ENCODE peak calls at places on chromosomes 16 and 17, in four cellular contexts. F, W, V and P are unnamed samples.

GRCh38 chr16:84518804-84519341 is 14.4 kb upstream of the MEAK7 start:
- DNase-seq in F (no peak), W (no peak), V (no peak), P (no peak)

GRCh38 chr17:81722184-81723120 is 10.4 kb downstream of the SLC25A10 start:
- DNase-seq in F (peak; percentile 79), W (no peak), V (peak; percentile 45), P (no peak)

GRCh38 chr17:21194688-21195087 is 19.3 kb downstream of the TMEM11 start:
- DNase-seq in F (no peak), W (peak; percentile 43), V (peak; percentile 42), P (no peak)

GRCh38 chr17:69300222-69300621 is 26.7 kb downstream of the ABCA5 start:
- DNase-seq in V (peak; percentile 4), W (no peak), F (no peak), P (no peak)

GRCh38 chr16:85631802-85632393 is 18.8 kb downstream of the GSE1 start:
- DNase-seq in V (no peak), W (no peak), F (no peak), P (no peak)

GRCh38 chr17:17048106-17048505 is 5.8 kb downstream of the MPRIP start:
- DNase-seq in V (no peak), F (no peak), W (no peak), P (no peak)

GRCh38 chr16:69894675-69895074 is 56.5 kb upstream of the CLEC18A start:
- DNase-seq in W (no peak), V (no peak), F (no peak), P (no peak)

GRCh38 chr17:81681672-81682071 is 1.9 kb downstream of the ARL16 start:
- DNase-seq in V (peak; percentile 12), F (no peak), W (no peak), P (no peak)

GRCh38 chr17:77403854-77404253 is 263.1 kb downstream of the SEC14L1 start:
- DNase-seq in F (no peak), V (no peak), W (no peak), P (no peak)

GRCh38 chr17:6507535-6507934 is 48.8 kb downstream of the PITPNM3 start:
- DNase-seq in V (peak; percentile 98), F (peak; percentile 88), W (peak; percentile 85), P (peak; percentile 83)

GRCh38 chr16:49528564-49529150 is 155.1 kb downstream of the C16orf78 start:
- DNase-seq in F (no peak), V (peak; percentile 22), W (no peak), P (no peak)

GRCh38 chr16:49019081-49019633 is 262.5 kb downstream of the CBLN1 start:
- DNase-seq in V (no peak), W (peak; percentile 27), F (no peak), P (peak; percentile 71)

GRCh38 chr16:8634991-8635736 is 13.7 kb downstream of the METTL22 start:
- DNase-seq in F (no peak), W (peak; percentile 28), V (peak; percentile 58), P (peak; percentile 13)

GRCh38 chr16:50523710-50524109 is 24.5 kb upstream of the NKD1 start:
- DNase-seq in V (no peak), W (no peak), F (no peak), P (no peak)

GRCh38 chr16:48235556-48236136 is 8.5 kb upstream of the LONP2 start:
- DNase-seq in W (peak; percentile 29), V (no peak), F (no peak), P (no peak)

GRCh38 chr17:78484300-78485159 is 92.7 kb downstream of the DNAH17 start:
- DNase-seq in W (no peak), F (no peak), V (peak; percentile 50), P (no peak)

GRCh38 chr17:20095366-20096080 is 86.4 kb downstream of the SPECC1 start:
- DNase-seq in V (peak; percentile 57), F (no peak), W (peak; percentile 13), P (peak; percentile 38)

GRCh38 chr16:85503642-85504224 is 109.4 kb upstream of the GSE1 start:
- DNase-seq in V (no peak), W (no peak), F (no peak), P (no peak)

DNA sequence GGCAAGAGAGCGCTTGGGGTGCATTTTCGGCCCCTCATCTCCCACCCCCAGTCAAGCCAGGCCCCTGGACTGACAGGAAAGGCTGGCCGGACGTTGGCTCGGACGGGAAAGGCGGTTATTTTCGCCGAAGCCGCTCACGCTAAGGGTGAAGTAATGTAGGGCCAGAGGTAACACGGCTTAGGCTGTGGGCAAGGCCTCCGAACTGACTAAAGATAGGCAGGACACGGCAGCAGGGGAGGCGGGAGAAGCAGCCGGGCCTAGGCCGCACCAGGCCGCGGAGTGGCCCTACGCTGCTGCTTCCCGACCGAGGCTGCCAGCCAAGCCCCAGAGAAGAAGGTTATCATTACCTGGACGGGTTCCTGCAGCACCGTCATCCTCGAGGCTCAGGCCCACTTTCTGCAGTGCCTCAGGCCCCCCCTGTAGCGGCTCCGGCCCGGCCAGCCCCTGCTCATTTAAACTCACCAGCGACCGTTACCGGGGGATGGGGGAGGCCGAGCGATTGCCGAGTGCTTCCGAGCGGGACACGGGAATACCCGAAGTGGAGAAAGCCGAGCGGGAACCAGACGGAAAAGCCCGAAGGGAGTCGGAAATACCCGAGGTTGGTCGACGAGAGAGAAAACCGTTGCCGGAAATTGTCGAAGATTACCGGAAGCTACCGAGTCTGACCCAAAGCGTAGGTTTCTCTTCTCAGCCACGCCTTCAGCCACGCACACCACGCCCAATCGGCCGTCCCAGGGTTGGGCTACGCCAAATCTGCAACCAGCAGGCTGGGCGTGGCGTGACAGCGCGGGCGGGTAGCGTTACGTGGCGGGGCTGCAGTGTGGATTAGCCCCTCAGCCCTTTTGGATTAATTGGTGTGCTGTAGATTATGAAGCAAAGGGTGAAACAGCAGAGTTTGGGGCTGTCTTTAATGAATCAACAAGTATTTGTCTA is at the start of gene CDC27:
- DNase-seq in W (peak; percentile 97), F (peak; percentile 97), V (peak; percentile 98), P (peak; percentile 88)
- H3K4me2 ChIP-seq in W (peak within 1 kb of the TSS; percentile 96), F (peak within 1 kb of the TSS; percentile 96), V (peak within 1 kb of the TSS; percentile 92), P (peak within 1 kb of the TSS; percentile 87)

GRCh38 chr17:75241502-75241901 is 19.9 kb downstream of the GGA3 start:
- DNase-seq in V (peak; percentile 23), W (no peak), F (no peak), P (no peak)
- H3K36me3 ChIP-seq in V (peaks cover 12% of the 10 kb centered on the region), W (peaks cover 94% of the 10 kb centered on the region), F (peaks cover 9% of the 10 kb centered on the region), P (peaks cover 43% of the 10 kb centered on the region)

GRCh38 chr17:57704448-57704847 is 40.7 kb downstream of the CCDC182 start:
- DNase-seq in W (no peak), V (no peak), F (no peak), P (no peak)

GRCh38 chr17:57706761-57707160 is 38.3 kb downstream of the CCDC182 start:
- DNase-seq in F (no peak), W (no peak), V (no peak), P (no peak)

GRCh38 chr17:57705921-57706695 is 39.0 kb downstream of the CCDC182 start:
- DNase-seq in W (no peak), F (no peak), V (no peak), P (no peak)

GRCh38 chr17:57707892-57708291 is 37.2 kb downstream of the CCDC182 start:
- DNase-seq in V (peak; percentile 15), W (peak; percentile 10), F (no peak), P (no peak)

GRCh38 chr17:57708401-57708800 is 36.7 kb downstream of the CCDC182 start:
- DNase-seq in F (no peak), W (no peak), V (peak; percentile 39), P (no peak)
- H3K4me2 ChIP-seq in F (no peak overlapping the region), W (no peak overlapping the region), V (no peak overlapping the region), P (no peak overlapping the region)

DNA sequence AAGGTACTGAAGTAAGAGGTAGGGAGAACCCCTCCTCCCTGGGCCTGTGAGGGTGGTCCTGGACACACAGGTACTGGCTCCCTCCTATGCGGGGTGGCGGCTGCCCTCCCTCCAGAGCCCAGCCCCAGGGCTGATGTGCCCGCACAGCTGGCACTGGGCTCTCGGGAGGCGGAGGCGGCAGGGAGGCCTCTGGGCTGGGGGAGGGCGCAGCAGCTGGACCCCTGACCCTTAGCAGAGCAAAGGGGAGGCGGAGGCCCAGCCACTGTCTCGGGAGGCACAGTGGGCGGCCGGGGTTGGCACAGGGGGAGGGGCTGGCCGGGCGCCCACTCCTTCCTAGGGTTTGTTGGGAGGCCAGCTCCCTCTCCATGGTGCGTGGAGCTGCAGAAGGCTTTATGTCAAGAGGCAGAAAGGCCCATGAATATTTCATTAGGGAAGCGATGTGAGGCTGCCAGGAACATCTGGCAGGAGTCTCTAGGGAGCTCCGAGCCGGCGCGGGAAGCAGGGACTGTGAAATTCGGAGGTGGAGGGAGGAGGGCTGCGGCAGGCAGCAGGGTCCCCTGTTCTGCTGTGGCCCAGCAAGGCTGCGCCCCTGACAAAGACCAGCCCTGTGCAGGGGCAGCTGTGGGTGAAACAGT is 44.1 kb upstream of the ACSF3 start:
- DNase-seq in V (no peak), F (no peak), W (no peak), P (no peak)
- H3K36me3 ChIP-seq in V (no peaks in the 10 kb centered on the region), F (no peaks in the 10 kb centered on the region), W (no peaks in the 10 kb centered on the region), P (no peaks in the 10 kb centered on the region)

DNA sequence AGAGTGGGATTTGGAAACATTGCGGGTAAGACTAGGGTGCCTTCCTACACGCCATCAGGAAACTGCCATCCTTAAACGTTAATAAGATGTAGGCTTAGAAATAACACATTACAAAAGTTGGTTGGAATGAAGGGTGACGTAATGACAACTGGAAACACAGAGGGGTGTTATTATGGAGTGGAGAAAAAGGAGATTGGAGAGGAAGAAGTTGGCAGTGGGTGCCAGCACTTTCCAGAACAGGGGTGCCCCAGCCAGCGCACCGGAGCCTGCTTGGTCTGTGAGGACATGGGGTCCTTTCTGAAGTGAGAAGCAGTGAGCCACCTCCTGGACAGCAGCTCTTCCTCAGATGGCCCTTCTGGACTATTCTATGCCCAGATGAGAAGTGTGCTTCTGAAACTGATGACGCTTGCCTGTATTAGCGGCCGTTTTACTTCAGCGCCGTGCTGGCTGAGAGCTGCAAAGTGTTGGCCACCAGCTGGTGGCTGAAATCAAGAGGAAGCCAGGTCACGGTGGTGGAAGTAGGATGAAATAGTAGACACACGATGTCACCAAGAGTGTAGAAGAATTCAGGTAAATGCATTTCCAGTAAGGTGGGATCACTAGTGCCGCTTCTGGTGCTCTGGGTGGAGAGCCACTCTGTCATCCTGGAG is 244.8 kb downstream of the NTN1 start:
- DNase-seq in W (no peak), V (peak; percentile 27), F (no peak), P (peak; percentile 33)
- H3K4me2 ChIP-seq in W (no peak overlapping the region), V (no peak overlapping the region), F (no peak overlapping the region), P (peak overlapping the region; percentile 41)

GRCh38 chr17:44049294-44050080 is 17.0 kb downstream of the LSM12 start:
- DNase-seq in W (no peak), F (no peak), V (no peak), P (no peak)
- H3K36me3 ChIP-seq in W (peaks cover 49% of the 10 kb centered on the region), F (peaks cover 36% of the 10 kb centered on the region), V (peaks cover 49% of the 10 kb centered on the region), P (peaks cover 31% of the 10 kb centered on the region)

DNA sequence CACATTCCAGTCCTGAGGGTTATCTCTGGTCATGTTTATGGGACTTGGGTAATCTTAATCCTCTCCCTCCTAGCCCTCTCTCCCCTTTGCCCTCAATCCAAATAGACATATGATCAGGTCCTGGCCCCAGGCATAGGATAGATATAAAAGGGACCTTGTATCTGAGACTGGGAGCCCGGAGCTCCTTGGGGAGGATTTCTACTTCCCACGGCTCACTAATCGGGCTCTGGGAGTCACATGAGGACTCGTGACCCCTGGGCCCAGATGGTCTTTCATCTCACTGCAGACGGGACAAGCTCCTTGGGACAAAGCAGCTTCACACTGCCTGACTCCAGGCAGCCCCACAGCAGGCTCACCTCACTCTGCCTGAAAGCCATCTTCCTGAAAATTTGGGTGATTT is 57.8 kb upstream of the LYRM9 start:
- DNase-seq in W (no peak), V (no peak), F (no peak), P (no peak)
- H3K4me2 ChIP-seq in W (no peak overlapping the region), V (no peak overlapping the region), F (no peak overlapping the region), P (no peak overlapping the region)